ENCODE peak calls at places on chromosomes 5 and 9, in four cellular contexts. T is K562, S is WTC11, O is H1. M is an unnamed sample.

GRCh38 chr9:114004221-114004716 is 73.8 kb downstream of the AMBP start:
- DNase-seq in T (no peak), O (no peak), S (peak), M (no peak)

GRCh38 chr5:1735320-1735970 is 64.2 kb downstream of the MRPL36 start:
- DNase-seq in O (no peak), T (no peak), S (no peak), M (no peak)

GRCh38 chr5:68565427-68565826 is 349.9 kb downstream of the PIK3R1 start:
- DNase-seq in O (no peak), T (no peak), S (no peak), M (no peak)

GRCh38 chr5:54357371-54358058 is 47.1 kb upstream of the ARL15 start:
- DNase-seq in O (no peak), T (no peak), S (no peak), M (peak)

GRCh38 chr9:95132406-95133350 is 184.8 kb downstream of the FANCC start:
- DNase-seq in S (no peak), T (no peak), O (no peak), M (peak)

GRCh38 chr5:644971-645370 is 32.8 kb downstream of the CEP72 start:
- DNase-seq in S (no peak), O (no peak), T (no peak), M (no peak)

GRCh38 chr9:38154501-38155421 is 85.7 kb upstream of the SHB start:
- DNase-seq in O (no peak), S (no peak), T (no peak), M (peak)

GRCh38 chr5:72618699-72619098 is 111.5 kb upstream of the ZNF366 start:
- DNase-seq in T (no peak), O (no peak), S (no peak), M (no peak)

GRCh38 chr9:102631559-102631958 is 363.6 kb upstream of the CYLC2 start:
- DNase-seq in S (no peak), T (no peak), O (no peak), M (no peak)

GRCh38 chr9:122346478-122347347 is 24.1 kb upstream of the PTGS1 start:
- DNase-seq in T (no peak), O (no peak), S (peak), M (peak)

GRCh38 chr5:114744406-114744805 is 382.5 kb downstream of the KCNN2 start:
- DNase-seq in S (no peak), O (no peak), T (no peak), M (no peak)

GRCh38 chr5:83914662-83915418 is 194.2 kb upstream of the HAPLN1 start:
- DNase-seq in O (no peak), T (no peak), S (no peak), M (no peak)

GRCh38 chr5:91143840-91144239 is 239.3 kb downstream of the ARRDC3 start:
- DNase-seq in S (no peak), O (no peak), T (no peak), M (no peak)

GRCh38 chr5:110510146-110510545 is 216.3 kb downstream of the TMEM232 start:
- DNase-seq in S (no peak), T (no peak), O (no peak), M (no peak)

GRCh38 chr9:120379611-120380010 is 200.4 kb downstream of the CDK5RAP2 start:
- DNase-seq in S (no peak), T (no peak), O (no peak), M (no peak)

GRCh38 chr5:73633060-73633459 is 7.1 kb downstream of the ARHGEF28 start:
- DNase-seq in S (no peak), T (no peak), O (no peak), M (no peak)

GRCh38 chr5:94705427-94705826 is 87.0 kb downstream of the SLF1 start:
- DNase-seq in O (no peak), S (no peak), T (no peak), M (no peak)

GRCh38 chr9:108093773-108094675 is 604.5 kb upstream of the KLF4 start:
- DNase-seq in T (peak), O (no peak), S (no peak), M (no peak)

GRCh38 chr5:7808998-7809397 is 41.9 kb downstream of the CFAP90 start:
- DNase-seq in O (no peak), S (no peak), T (no peak), M (no peak)

GRCh38 chr9:4048441-4048840 is 251.4 kb downstream of the GLIS3 start:
- DNase-seq in S (no peak), T (no peak), O (no peak), M (no peak)

GRCh38 chr5:179530069-179530998 is 20.0 kb upstream of the RUFY1 start:
- DNase-seq in S (peak), O (no peak), T (peak), M (no peak)

GRCh38 chr9:124680049-124680448 is 91.1 kb downstream of the NR6A1 start:
- DNase-seq in T (no peak), S (no peak), O (no peak), M (no peak)

GRCh38 chr5:332843-333242 is 11.3 kb downstream of the AHRR start:
- DNase-seq in T (no peak), S (no peak), O (no peak), M (no peak)

GRCh38 chr5:178232124-178232919 is at the start of gene PHYKPL:
- DNase-seq in O (no peak), T (peak), S (peak), M (peak)

GRCh38 chr9:89207026-89207425 is 28.4 kb upstream of the SHC3 start:
- DNase-seq in S (no peak), T (no peak), O (no peak), M (no peak)

GRCh38 chr9:68515304-68516017 is 25.2 kb downstream of the TMEM252 start:
- DNase-seq in T (no peak), S (no peak), O (no peak), M (no peak)

GRCh38 chr9:114856210-114856941 is 50.5 kb upstream of the TNFSF15 start:
- DNase-seq in T (no peak), S (no peak), O (no peak), M (no peak)

GRCh38 chr5:135266301-135266630 is 132.8 kb downstream of the MACROH2A1 start:
- DNase-seq in S (no peak), T (no peak), O (no peak), M (no peak)

GRCh38 chr5:157554180-157555030 is 21.2 kb downstream of the ADAM19 start:
- DNase-seq in O (no peak), T (no peak), S (no peak), M (no peak)

GRCh38 chr9:13715430-13715829 is 435.9 kb upstream of the MPDZ start:
- DNase-seq in S (no peak), T (no peak), O (no peak), M (no peak)

GRCh38 chr5:99900302-99900811 is 634.8 kb upstream of the FAM174A start:
- DNase-seq in O (no peak), T (no peak), S (no peak), M (no peak)

GRCh38 chr5:178280631-178281030 is 48.0 kb upstream of the PHYKPL start:
- DNase-seq in O (no peak), S (no peak), T (no peak), M (peak)

GRCh38 chr5:5221731-5222130 is 81.6 kb downstream of the ADAMTS16 start:
- DNase-seq in S (no peak), O (no peak), T (no peak), M (no peak)

GRCh38 chr5:35129921-35130485 is 82.3 kb upstream of the AGXT2 start:
- DNase-seq in O (no peak), T (no peak), S (no peak), M (no peak)

GRCh38 chr5:178786859-178787499 is 56.5 kb upstream of the ZNF354A start:
- DNase-seq in S (no peak), O (no peak), T (no peak), M (no peak)

GRCh38 chr5:172769598-172770373 is 1.2 kb downstream of the DUSP1 start:
- DNase-seq in O (no peak), S (no peak), T (no peak), M (peak)

GRCh38 chr9:124457887-124458431 is 7.7 kb downstream of the ADGRD2 start:
- DNase-seq in S (no peak), T (no peak), O (no peak), M (no peak)

GRCh38 chr9:35675204-35675603 is 1.5 kb downstream of the CA9 start:
- DNase-seq in S (peak), O (no peak), T (no peak), M (no peak)

GRCh38 chr9:85871008-85871407 is 69.9 kb upstream of the NAA35 start:
- DNase-seq in O (no peak), S (no peak), T (no peak), M (no peak)

GRCh38 chr5:89229331-89230070 is 346.5 kb upstream of the MEF2C start:
- DNase-seq in T (no peak), S (no peak), O (no peak), M (no peak)
- TF ChIP-seq TEAD4 in T (no peak), S (no peak), O (no peak), M (no peak)

DNA sequence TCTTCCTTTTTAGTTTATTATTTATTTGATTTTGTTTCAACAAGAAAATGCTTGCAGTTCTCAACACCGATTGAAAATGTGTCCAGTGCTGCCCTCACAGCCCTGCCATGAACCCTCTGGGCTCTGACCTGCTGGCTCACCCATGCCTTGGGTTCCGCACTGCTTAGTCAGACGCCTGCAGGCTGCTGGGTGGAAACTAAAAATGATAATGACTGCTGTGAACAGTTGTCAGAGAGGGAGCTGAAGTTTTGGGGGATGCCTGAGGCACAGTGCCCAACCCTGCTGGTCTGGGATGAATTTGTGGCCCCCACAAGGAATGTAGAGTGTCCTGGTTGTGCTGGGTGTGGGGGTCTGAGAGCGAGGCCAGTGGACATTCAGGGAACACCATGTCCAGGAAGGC is 22.2 kb upstream of the CFAP157 start:
- DNase-seq in S (no peak), O (no peak), T (no peak), M (no peak)
- TF ChIP-seq TEAD4 in S (no peak), O (no peak), T (no peak), M (no peak)

DNA sequence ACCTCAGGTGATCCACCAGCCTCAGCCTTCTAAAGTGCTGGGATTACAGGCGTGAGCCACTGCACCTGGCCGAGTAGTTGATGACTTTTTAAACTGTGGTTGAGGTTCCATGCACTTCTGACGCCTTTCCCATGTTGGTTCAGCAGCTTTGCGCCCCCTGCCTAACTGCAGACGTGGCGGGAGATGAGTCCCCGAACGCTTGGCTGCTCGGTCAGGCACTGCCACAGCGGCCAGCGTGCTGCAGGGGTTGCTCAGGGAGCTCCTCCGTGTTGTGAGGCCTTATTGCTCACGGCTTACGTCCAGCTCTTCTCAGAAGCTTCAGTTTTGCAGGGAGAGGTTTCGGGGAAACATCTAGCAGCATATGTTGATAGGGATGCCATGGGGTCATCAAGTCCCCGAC is 35.3 kb downstream of the HABP4 start:
- DNase-seq in S (no peak), T (no peak), O (no peak), M (no peak)
- TF ChIP-seq TEAD4 in S (no peak), T (no peak), O (no peak), M (no peak)

GRCh38 chr9:30349526-30350513 is 2034.6 kb upstream of the ACO1 start:
- DNase-seq in S (no peak), T (no peak), O (no peak), M (no peak)
- TF ChIP-seq TEAD4 in S (no peak), T (no peak), O (no peak), M (no peak)

GRCh38 chr9:109766351-109766750 is 13.6 kb upstream of the PALM2AKAP2 start:
- DNase-seq in O (no peak), T (no peak), S (no peak), M (no peak)
- TF ChIP-seq TEAD4 in O (no peak), T (no peak), S (no peak), M (no peak)

GRCh38 chr5:140322751-140323731 is 20.1 kb upstream of the PFDN1 start:
- DNase-seq in T (no peak), O (no peak), S (no peak), M (no peak)
- TF ChIP-seq TEAD4 in T (no peak), O (no peak), S (no peak), M (peak)

GRCh38 chr9:70932097-70932496 is 189.3 kb downstream of the TRPM3 start:
- DNase-seq in T (no peak), S (no peak), O (no peak), M (no peak)
- TF ChIP-seq TEAD4 in T (no peak), S (no peak), O (no peak), M (no peak)

M was measured in SK-N-SH.